ENCODE peak calls at places on chromosomes 4 and X, in seven cellular contexts. K, D, R, Y, S, U and X are unnamed samples.

GRCh38 chrX:96563663-96564062 is 121.0 kb upstream of the DIAPH2 start:
- DNase-seq in K (no peak), D (no peak), R (peak), Y (peak), S (no peak), U (no peak), X (no peak)

GRCh38 chrX:19554786-19555185 is 39.5 kb upstream of the MAP3K15 start:
- DNase-seq in K (peak), D (no peak), R (no peak), Y (peak), S (no peak), U (no peak), X (peak)

GRCh38 chrX:153740631-153741222 is 16.1 kb downstream of the ABCD1 start:
- DNase-seq in K (no peak), D (no peak), R (no peak), Y (no peak), S (no peak), U (no peak), X (no peak)

GRCh38 chr4:1354136-1354982 is 7.4 kb downstream of the UVSSA start:
- DNase-seq in K (no peak), D (no peak), R (no peak), Y (no peak), S (no peak), U (no peak), X (no peak)

GRCh38 chrX:15233416-15234015 is 36.4 kb downstream of the ASB9 start:
- DNase-seq in K (no peak), D (no peak), R (no peak), Y (no peak), S (no peak), U (no peak), X (no peak)

GRCh38 chr4:4327652-4328121 is 37.6 kb downstream of the ZBTB49 start:
- DNase-seq in K (no peak), D (no peak), R (no peak), Y (peak), S (no peak), U (no peak), X (no peak)

GRCh38 chr4:97507587-97508245 is 635.6 kb downstream of the STPG2 start:
- DNase-seq in K (no peak), D (no peak), R (no peak), Y (peak), S (no peak), U (no peak), X (no peak)

GRCh38 chr4:102497986-102498385 is 3.2 kb upstream of the NFKB1 start:
- DNase-seq in K (no peak), D (no peak), R (no peak), Y (no peak), S (no peak), U (no peak), X (no peak)

GRCh38 chrX:134520860-134521390 is 61.0 kb downstream of the HPRT1 start:
- DNase-seq in K (no peak), D (no peak), R (peak), Y (peak), S (peak), U (no peak), X (no peak)

GRCh38 chrX:48688531-48689142 is 5.0 kb downstream of the WAS start:
- DNase-seq in K (no peak), D (no peak), R (no peak), Y (no peak), S (no peak), U (no peak), X (no peak)

GRCh38 chr4:76590847-76591281 is 155.8 kb downstream of the SHROOM3 start:
- DNase-seq in K (no peak), D (no peak), R (no peak), Y (peak), S (no peak), U (no peak), X (no peak)

GRCh38 chr4:185811509-185812364 is at the start of gene SORBS2:
- DNase-seq in K (peak), D (no peak), R (no peak), Y (peak), S (peak), U (peak), X (no peak)

GRCh38 chr4:139954512-139954911 is 199.5 kb downstream of the MAML3 start:
- DNase-seq in K (no peak), D (no peak), R (no peak), Y (no peak), S (no peak), U (no peak), X (no peak)

GRCh38 chr4:139903845-139904244 is 238.2 kb downstream of the MGST2 start:
- DNase-seq in K (no peak), D (no peak), R (no peak), Y (no peak), S (no peak), U (no peak), X (no peak)

GRCh38 chr4:83046693-83047473 is 11.9 kb downstream of the COPS4 start:
- DNase-seq in K (no peak), D (no peak), R (no peak), Y (no peak), S (no peak), U (no peak), X (no peak)

GRCh38 chr4:124851741-124852140 is 139.2 kb upstream of the ANKRD50 start:
- DNase-seq in K (no peak), D (no peak), R (no peak), Y (no peak), S (no peak), U (no peak), X (no peak)

GRCh38 chr4:1910643-1911042 is 39.5 kb downstream of the NSD2 start:
- DNase-seq in K (no peak), D (no peak), R (peak), Y (peak), S (peak), U (no peak), X (peak)

GRCh38 chr4:165208741-165209388 is 1.5 kb downstream of the KLHL2 start:
- DNase-seq in K (no peak), D (no peak), R (no peak), Y (peak), S (no peak), U (no peak), X (peak)

GRCh38 chr4:89640620-89641366 is 196.2 kb downstream of the SNCA start:
- DNase-seq in K (no peak), D (peak), R (no peak), Y (peak), S (peak), U (peak), X (peak)

DNA sequence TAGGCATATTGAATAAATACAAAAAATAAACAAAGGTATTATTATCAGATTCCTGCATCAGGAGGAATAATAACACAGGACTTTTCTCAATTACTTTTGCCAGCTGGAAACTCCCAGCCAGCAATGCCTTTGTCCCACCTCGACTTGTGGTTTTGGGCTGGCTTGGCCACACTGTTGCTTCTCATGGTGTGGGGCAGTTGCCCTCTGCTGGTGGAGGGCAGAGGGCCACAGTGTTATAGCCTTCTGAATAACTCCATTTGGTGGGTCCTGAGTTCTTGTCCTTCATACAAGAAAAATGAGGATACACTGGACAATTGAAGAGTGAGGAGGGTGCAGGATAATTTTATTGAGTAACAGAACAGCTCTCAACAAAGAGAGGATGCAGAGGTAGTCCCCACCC is 1206.0 kb upstream of the ADGRL3 start:
- DNase-seq in K (no peak), D (no peak), R (no peak), Y (no peak), S (no peak), U (no peak), X (no peak)
- TF ChIP-seq CTCF in K (no peak), D (no peak), R (no peak), Y (no peak), S (peak), U (no peak), X (no peak)

DNA sequence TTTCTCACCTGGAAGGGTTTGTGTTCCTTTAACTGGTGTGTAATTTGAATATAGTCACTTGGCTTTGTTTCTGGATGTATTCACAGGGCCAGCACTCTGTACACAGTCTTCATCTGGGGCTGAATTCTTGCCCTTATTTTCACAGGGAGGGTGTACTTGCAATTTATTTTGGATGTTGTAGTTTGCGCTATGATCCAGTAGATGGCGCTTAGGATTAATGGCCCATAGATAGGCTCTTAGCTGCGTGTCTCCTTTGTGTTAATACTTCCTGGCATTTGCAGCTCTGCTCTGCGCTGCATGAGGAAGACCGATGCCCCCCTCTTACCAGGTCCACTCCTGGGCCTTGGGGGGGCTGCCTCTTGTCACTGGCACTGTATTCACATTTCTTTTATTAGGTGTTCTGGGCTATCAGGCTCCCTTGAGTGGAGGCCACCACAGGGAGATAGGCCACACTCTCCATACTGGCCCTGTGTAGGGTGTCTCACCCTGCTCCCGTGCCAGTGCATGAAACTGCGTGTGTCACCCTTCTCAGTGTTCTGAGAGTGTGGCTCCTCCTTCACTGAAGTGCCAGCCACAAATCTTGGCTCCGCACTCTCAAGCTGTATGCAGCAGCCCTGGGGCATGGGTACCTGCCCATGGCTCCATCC is 562.2 kb downstream of the ZIC3 start:
- DNase-seq in K (peak), D (peak), R (peak), Y (peak), S (peak), U (no peak), X (no peak)
- TF ChIP-seq CTCF in K (peak), D (no peak), R (peak), Y (peak), S (peak), U (peak), X (peak)

GRCh38 chr4:30718889-30719252 is 1.3 kb upstream of the PCDH7 start:
- DNase-seq in K (peak), D (no peak), R (no peak), Y (peak), S (no peak), U (no peak), X (no peak)
- TF ChIP-seq CTCF in K (no peak), D (no peak), R (no peak), Y (peak), S (peak), U (no peak), X (no peak)

GRCh38 chr4:123744664-123745290 is 348.2 kb downstream of the SPRY1 start:
- DNase-seq in K (no peak), D (peak), R (no peak), Y (peak), S (peak), U (no peak), X (no peak)

GRCh38 chr4:123748806-123749205 is 352.2 kb downstream of the SPRY1 start:
- DNase-seq in K (no peak), D (no peak), R (no peak), Y (no peak), S (no peak), U (no peak), X (no peak)

GRCh38 chr4:123750044-123750443 is 353.4 kb downstream of the SPRY1 start:
- DNase-seq in K (no peak), D (no peak), R (no peak), Y (peak), S (no peak), U (no peak), X (no peak)

GRCh38 chr4:123749408-123749807 is 352.8 kb downstream of the SPRY1 start:
- DNase-seq in K (no peak), D (no peak), R (no peak), Y (no peak), S (no peak), U (no peak), X (no peak)

DNA sequence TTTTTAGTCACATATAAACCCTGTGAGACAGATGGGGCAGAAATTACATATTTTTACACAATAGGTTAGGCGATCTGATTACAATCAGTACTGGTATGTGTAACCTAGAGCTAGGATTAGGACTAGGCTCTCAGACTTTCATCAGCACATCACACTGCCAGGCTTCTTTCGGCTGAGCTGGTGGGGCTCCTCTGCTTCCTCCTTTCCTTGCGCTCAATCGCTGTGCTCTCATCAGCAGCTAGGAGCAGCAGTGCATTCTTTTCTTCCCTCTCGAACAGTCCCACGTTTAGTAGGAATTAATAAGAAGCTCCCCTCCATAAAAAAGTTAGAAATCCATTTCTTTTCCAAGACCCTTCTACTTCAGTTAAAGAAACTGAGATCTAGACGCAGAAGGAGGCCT is 350.4 kb downstream of the SPRY1 start:
- DNase-seq in K (no peak), D (no peak), R (no peak), Y (peak), S (no peak), U (no peak), X (no peak)
- TF ChIP-seq CTCF in K (no peak), D (no peak), R (no peak), Y (no peak), S (no peak), U (no peak), X (no peak)

GRCh38 chr4:59369228-59369627 is 1830.9 kb upstream of the ADGRL3 start:
- DNase-seq in K (no peak), D (no peak), R (no peak), Y (no peak), S (no peak), U (no peak), X (no peak)

DNA sequence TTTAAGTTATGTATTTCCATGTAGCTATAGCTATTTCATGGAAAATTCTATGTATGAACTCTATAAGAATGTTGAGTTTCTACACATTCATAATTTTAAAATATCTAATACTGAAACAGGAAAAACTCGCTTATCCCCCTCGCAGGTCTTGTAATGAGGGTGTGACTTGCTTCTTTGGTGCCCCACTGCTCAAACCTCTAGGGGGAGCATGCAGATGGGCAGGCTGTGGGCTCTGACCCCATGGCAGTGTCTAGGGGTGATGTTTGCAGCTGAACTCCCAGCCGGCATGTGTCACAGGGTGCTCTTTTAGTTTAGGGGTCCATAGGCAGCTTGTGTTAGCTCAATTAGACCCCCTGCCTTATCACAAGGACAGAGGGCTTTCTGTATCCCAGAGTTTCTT is 1825.7 kb upstream of the ADGRL3 start:
- DNase-seq in K (no peak), D (no peak), R (no peak), Y (no peak), S (no peak), U (no peak), X (no peak)
- TF ChIP-seq CTCF in K (no peak), D (no peak), R (no peak), Y (no peak), S (no peak), U (no peak), X (no peak)

GRCh38 chr4:74969507-74970474 is 36.9 kb downstream of the PARM1 start:
- DNase-seq in K (no peak), D (no peak), R (no peak), Y (no peak), S (no peak), U (peak), X (no peak)
- TF ChIP-seq CTCF in K (no peak), D (no peak), R (no peak), Y (no peak), S (no peak), U (no peak), X (no peak)

GRCh38 chr4:86788826-86789225 is 60.4 kb downstream of the SLC10A6 start:
- DNase-seq in K (no peak), D (no peak), R (no peak), Y (peak), S (no peak), U (no peak), X (no peak)

GRCh38 chr4:86791126-86791525 is 58.1 kb downstream of the SLC10A6 start:
- DNase-seq in K (no peak), D (no peak), R (no peak), Y (no peak), S (no peak), U (no peak), X (no peak)
- TF ChIP-seq CTCF in K (no peak), D (no peak), R (no peak), Y (peak), S (no peak), U (no peak), X (no peak)